ENCODE peak calls at places on chromosome 10, in four cellular contexts. One of them, this sample, is unnamed. For H3K4me1, the result is how much of the 10 kb centered on the place peaks cover.

GRCh38 chr10:75538144-75538543 is 106.7 kb downstream of the LRMDA start:
- DNase-seq in esophagus squamous epithelium: no peak
- DNase-seq in suprapubic skin: no peak
- DNase-seq in heart left ventricle: no peak
- DNase-seq in this sample: no peak

GRCh38 chr10:90884414-90884813 is 12.6 kb downstream of the RPP30 start:
- DNase-seq in suprapubic skin: no peak
- DNase-seq in esophagus squamous epithelium: no peak
- DNase-seq in heart left ventricle: no peak
- DNase-seq in this sample: no peak

GRCh38 chr10:76416642-76417041 is 985.2 kb downstream of the LRMDA start:
- DNase-seq in heart left ventricle: no peak
- DNase-seq in esophagus squamous epithelium: no peak
- DNase-seq in suprapubic skin: no peak
- DNase-seq in this sample: no peak

GRCh38 chr10:71938211-71938610 is 26.0 kb upstream of the CHST3 start:
- DNase-seq in suprapubic skin: no peak
- DNase-seq in esophagus squamous epithelium: no peak
- DNase-seq in heart left ventricle: no peak
- DNase-seq in this sample: no peak

GRCh38 chr10:114489521-114490310 is 85.4 kb upstream of the AFAP1L2 start:
- DNase-seq in esophagus squamous epithelium: no peak
- DNase-seq in suprapubic skin: no peak
- DNase-seq in heart left ventricle: no peak
- DNase-seq in this sample: no peak

GRCh38 chr10:49844775-49845561 is 82.8 kb upstream of the OGDHL start:
- DNase-seq in esophagus squamous epithelium: no peak
- DNase-seq in suprapubic skin: no peak
- DNase-seq in heart left ventricle: no peak
- DNase-seq in this sample: no peak

GRCh38 chr10:116183733-116184447 is 89.1 kb downstream of the GFRA1 start:
- DNase-seq in heart left ventricle: no peak
- DNase-seq in esophagus squamous epithelium: no peak
- DNase-seq in suprapubic skin: no peak
- DNase-seq in this sample: no peak

GRCh38 chr10:101512741-101513140 is 75.3 kb downstream of the POLL start:
- DNase-seq in esophagus squamous epithelium: no peak
- DNase-seq in heart left ventricle: no peak
- DNase-seq in suprapubic skin: no peak
- DNase-seq in this sample: no peak

GRCh38 chr10:37860494-37861190 is 3.2 kb upstream of the ZNF248 start:
- DNase-seq in heart left ventricle: no peak
- DNase-seq in esophagus squamous epithelium: no peak
- DNase-seq in suprapubic skin: no peak
- DNase-seq in this sample: no peak

GRCh38 chr10:78367012-78367411 is 333.3 kb downstream of the RPS24 start:
- DNase-seq in esophagus squamous epithelium: no peak
- DNase-seq in suprapubic skin: no peak
- DNase-seq in heart left ventricle: no peak
- DNase-seq in this sample: no peak

GRCh38 chr10:103153765-103154197 is 39.3 kb downstream of the NT5C2 start:
- DNase-seq in suprapubic skin: no peak
- DNase-seq in esophagus squamous epithelium: no peak
- DNase-seq in heart left ventricle: no peak
- DNase-seq in this sample: no peak

GRCh38 chr10:132670546-132670945 is 115.4 kb downstream of the NKX6-2 start:
- DNase-seq in heart left ventricle: no peak
- DNase-seq in suprapubic skin: peak
- DNase-seq in esophagus squamous epithelium: no peak
- DNase-seq in this sample: no peak

GRCh38 chr10:104642001-104642270 is 846 bp downstream of the SORCS3 start:
- DNase-seq in suprapubic skin: no peak
- DNase-seq in heart left ventricle: no peak
- DNase-seq in esophagus squamous epithelium: no peak
- DNase-seq in this sample: no peak

GRCh38 chr10:24462889-24463552 is 254.1 kb downstream of the KIAA1217 start:
- DNase-seq in heart left ventricle: no peak
- DNase-seq in esophagus squamous epithelium: no peak
- DNase-seq in suprapubic skin: no peak
- DNase-seq in this sample: no peak

GRCh38 chr10:87837445-87837844 is 19.4 kb upstream of the ATAD1 start:
- DNase-seq in heart left ventricle: no peak
- DNase-seq in suprapubic skin: no peak
- DNase-seq in esophagus squamous epithelium: no peak
- DNase-seq in this sample: no peak

GRCh38 chr10:23099816-23100215 is 4.4 kb downstream of the MSRB2 start:
- DNase-seq in esophagus squamous epithelium: no peak
- DNase-seq in suprapubic skin: no peak
- DNase-seq in heart left ventricle: no peak
- DNase-seq in this sample: no peak

GRCh38 chr10:102615361-102615760 is 28.9 kb upstream of the TRIM8 start:
- DNase-seq in suprapubic skin: no peak
- DNase-seq in heart left ventricle: no peak
- DNase-seq in esophagus squamous epithelium: no peak
- DNase-seq in this sample: no peak

GRCh38 chr10:121183241-121183640 is 332.1 kb downstream of the WDR11 start:
- DNase-seq in suprapubic skin: no peak
- DNase-seq in esophagus squamous epithelium: no peak
- DNase-seq in heart left ventricle: no peak
- DNase-seq in this sample: no peak

GRCh38 chr10:122990278-122990677 is 10.1 kb downstream of the PSTK start:
- DNase-seq in suprapubic skin: no peak
- DNase-seq in esophagus squamous epithelium: no peak
- DNase-seq in heart left ventricle: no peak
- DNase-seq in this sample: no peak

GRCh38 chr10:127853868-127854768 is 38.6 kb downstream of the CLRN3 start:
- DNase-seq in suprapubic skin: no peak
- DNase-seq in esophagus squamous epithelium: peak
- DNase-seq in heart left ventricle: peak
- DNase-seq in this sample: no peak

GRCh38 chr10:129744134-129744895 is 219.8 kb downstream of the EBF3 start:
- DNase-seq in heart left ventricle: no peak
- DNase-seq in esophagus squamous epithelium: no peak
- DNase-seq in suprapubic skin: peak
- DNase-seq in this sample: no peak

GRCh38 chr10:29542723-29543122 is 92.0 kb downstream of the SVIL start:
- DNase-seq in suprapubic skin: no peak
- DNase-seq in heart left ventricle: no peak
- DNase-seq in esophagus squamous epithelium: no peak
- DNase-seq in this sample: no peak
- H3K4me1 ChIP-seq in suprapubic skin: under half
- H3K4me1 ChIP-seq in heart left ventricle: under half
- H3K4me1 ChIP-seq in esophagus squamous epithelium: under half
- H3K4me1 ChIP-seq in this sample: under half

DNA sequence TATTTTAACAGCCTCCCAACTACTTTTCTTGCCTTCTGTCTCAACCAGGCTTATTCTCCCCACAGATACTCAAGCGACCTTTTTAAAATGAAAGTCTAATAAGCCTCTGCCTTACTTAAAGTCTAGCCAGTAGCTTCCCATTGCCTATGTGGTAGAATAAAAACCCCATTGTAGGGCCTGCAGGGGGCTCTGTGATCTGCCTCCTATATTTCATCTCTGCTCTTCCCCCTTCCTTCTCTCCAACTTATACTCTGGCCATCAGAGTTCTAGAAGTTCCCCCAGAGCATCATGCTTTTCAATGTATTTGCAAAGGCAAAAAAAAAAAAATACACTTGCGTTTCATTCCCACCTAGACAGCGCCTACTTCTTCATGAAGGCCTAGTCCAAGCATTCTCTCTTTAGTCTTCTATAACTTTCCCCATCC is 167.7 kb upstream of the ADO start:
- DNase-seq in heart left ventricle: no peak
- DNase-seq in suprapubic skin: no peak
- DNase-seq in esophagus squamous epithelium: no peak
- DNase-seq in this sample: no peak
- H3K4me3 ChIP-seq in heart left ventricle: peak
- H3K4me3 ChIP-seq in suprapubic skin: peak
- H3K4me3 ChIP-seq in esophagus squamous epithelium: peak
- H3K4me3 ChIP-seq in this sample: no peak

DNA sequence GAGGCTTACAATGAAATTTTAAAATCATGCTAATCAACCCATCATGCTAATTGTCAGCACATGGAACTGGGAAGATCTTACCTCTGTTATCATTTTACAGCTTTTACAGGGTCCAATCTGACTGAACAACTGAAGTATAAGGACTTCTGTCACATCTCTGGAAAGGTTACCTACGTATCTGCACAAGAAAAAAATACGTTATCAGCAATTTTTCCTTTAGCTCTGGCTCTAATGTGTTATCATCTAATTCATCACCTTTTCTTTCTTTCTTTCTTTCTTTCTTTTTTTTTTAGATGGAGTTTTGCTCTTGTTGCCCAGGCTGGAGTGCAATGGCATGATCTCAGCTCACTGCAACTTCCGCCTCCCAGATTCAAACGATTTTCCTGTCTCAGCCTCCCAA is 8.7 kb downstream of the TIAL1 start:
- DNase-seq in heart left ventricle: no peak
- DNase-seq in esophagus squamous epithelium: no peak
- DNase-seq in suprapubic skin: no peak
- DNase-seq in this sample: no peak
- H3K27ac ChIP-seq in heart left ventricle: no peak
- H3K27ac ChIP-seq in esophagus squamous epithelium: no peak
- H3K27ac ChIP-seq in suprapubic skin: no peak
- H3K27ac ChIP-seq in this sample: no peak

GRCh38 chr10:124595143-124595883 is 133.7 kb downstream of the LHPP start:
- DNase-seq in heart left ventricle: no peak
- DNase-seq in suprapubic skin: no peak
- DNase-seq in esophagus squamous epithelium: no peak
- DNase-seq in this sample: no peak
- H3K4me1 ChIP-seq in heart left ventricle: under half
- H3K4me1 ChIP-seq in suprapubic skin: under half
- H3K4me1 ChIP-seq in esophagus squamous epithelium: under half
- H3K4me1 ChIP-seq in this sample: under half

This sample was measured in RWPE2.